ENCODE peak calls at places on chromosomes 1 and 21, in five cellular contexts. C is stomach; I is fibroblast of lung; K is PC-3; F is CD8-positive, alpha-beta T cell. A is an unnamed sample. For H3K27me3, the result is how much of the 10 kb centered on the place peaks cover.

GRCh38 chr1:35958558-35958957 is 27.7 kb downstream of the AGO3 start:
- DNase-seq in C (no peak), I (no peak), K (no peak), F (no peak), A (no peak)

GRCh38 chr1:15799928-15800835 is 7.3 kb downstream of the UQCRHL start:
- DNase-seq in C (peak), I (peak), K (peak), F (no peak), A (no peak)

GRCh38 chr1:113940365-113941244 is 11.5 kb downstream of the HIPK1 start:
- DNase-seq in C (no peak), I (no peak), K (no peak), F (peak), A (peak)

GRCh38 chr1:95043141-95043980 is 29.4 kb downstream of the ALG14 start:
- DNase-seq in C (peak), I (peak), K (peak), F (peak), A (peak)

GRCh38 chr1:181776044-181776443 is 285.5 kb downstream of the ZNF648 start:
- DNase-seq in C (no peak), I (no peak), K (no peak), F (no peak), A (no peak)

GRCh38 chr1:104132386-104132973 is 382.8 kb downstream of the AMY1C start:
- DNase-seq in C (no peak), I (peak), K (peak), F (no peak), A (no peak)

GRCh38 chr1:121516279-121516967 is 331.6 kb downstream of the SRGAP2C start:
- DNase-seq in C (no peak), I (no peak), K (no peak), F (no peak), A (peak)

GRCh38 chr1:43316738-43317520 is 16.1 kb downstream of the TIE1 start:
- DNase-seq in C (no peak), I (no peak), K (no peak), F (no peak), A (no peak)

GRCh38 chr21:46297311-46298082 is 11.4 kb downstream of the YBEY start:
- DNase-seq in C (no peak), I (peak), K (no peak), F (no peak), A (no peak)

GRCh38 chr1:192489748-192490147 is 85.8 kb upstream of the RGS1 start:
- DNase-seq in C (peak), I (peak), K (peak), F (no peak), A (no peak)

GRCh38 chr1:201042663-201043461 is 19.3 kb upstream of the KIF21B start:
- DNase-seq in C (peak), I (peak), K (peak), F (peak), A (peak)

GRCh38 chr1:210663730-210664573 is 335.2 kb downstream of the HHAT start:
- DNase-seq in C (no peak), I (no peak), K (no peak), F (no peak), A (no peak)

GRCh38 chr1:51752073-51752948 is 126.2 kb downstream of the NRDC start:
- DNase-seq in C (no peak), I (no peak), K (no peak), F (no peak), A (no peak)

GRCh38 chr1:47624531-47624930 is 186.7 kb downstream of the FOXD2 start:
- DNase-seq in C (peak), I (no peak), K (peak), F (no peak), A (no peak)

GRCh38 chr1:119544165-119544762 is 37.3 kb downstream of the HSD3B1 start:
- DNase-seq in C (no peak), I (no peak), K (peak), F (no peak), A (no peak)

GRCh38 chr1:245448858-245449534 is 294.2 kb downstream of the KIF26B start:
- DNase-seq in C (no peak), I (peak), K (no peak), F (no peak), A (no peak)

GRCh38 chr1:15957221-15958090 is 18.4 kb downstream of the ZBTB17 start:
- DNase-seq in C (no peak), I (no peak), K (no peak), F (no peak), A (no peak)

DNA sequence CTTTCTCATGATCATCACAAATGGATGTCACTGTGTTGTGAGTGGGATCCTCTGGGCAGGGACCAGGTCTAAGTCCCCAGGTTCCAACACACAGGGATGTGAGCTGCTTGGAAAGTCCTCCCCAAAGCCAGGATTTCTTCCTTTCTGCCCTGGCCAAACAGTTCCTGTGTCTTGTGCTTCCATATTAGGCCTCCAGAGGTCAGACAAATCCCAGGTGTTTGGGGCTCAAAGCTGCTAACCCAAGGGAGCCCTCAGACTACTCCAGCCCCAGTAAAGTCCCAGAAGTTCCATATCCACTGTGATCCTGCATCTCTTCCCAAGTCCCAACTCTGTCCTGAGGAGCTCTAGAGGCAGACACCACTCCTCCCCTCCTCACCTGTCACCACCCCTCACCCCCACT is 27.7 kb upstream of the MAGOH start:
- DNase-seq in C (no peak), I (peak), K (peak), F (no peak), A (no peak)
- TF ChIP-seq CTCF in C (no peak), I (no peak), K (peak), F (no peak), A (no peak)

GRCh38 chr1:115337276-115337632 is 795 bp downstream of the NGF start:
- DNase-seq in C (no peak), I (no peak), K (no peak), F (no peak), A (no peak)

GRCh38 chr1:115338457-115338820 is 390 bp upstream of the NGF start:
- DNase-seq in C (no peak), I (no peak), K (no peak), F (no peak), A (no peak)

GRCh38 chr1:115340879-115341278 is 2.8 kb upstream of the NGF start:
- DNase-seq in C (no peak), I (no peak), K (no peak), F (no peak), A (no peak)

GRCh38 chr1:115336741-115337140 is 1.3 kb downstream of the NGF start:
- DNase-seq in C (no peak), I (no peak), K (no peak), F (no peak), A (no peak)

DNA sequence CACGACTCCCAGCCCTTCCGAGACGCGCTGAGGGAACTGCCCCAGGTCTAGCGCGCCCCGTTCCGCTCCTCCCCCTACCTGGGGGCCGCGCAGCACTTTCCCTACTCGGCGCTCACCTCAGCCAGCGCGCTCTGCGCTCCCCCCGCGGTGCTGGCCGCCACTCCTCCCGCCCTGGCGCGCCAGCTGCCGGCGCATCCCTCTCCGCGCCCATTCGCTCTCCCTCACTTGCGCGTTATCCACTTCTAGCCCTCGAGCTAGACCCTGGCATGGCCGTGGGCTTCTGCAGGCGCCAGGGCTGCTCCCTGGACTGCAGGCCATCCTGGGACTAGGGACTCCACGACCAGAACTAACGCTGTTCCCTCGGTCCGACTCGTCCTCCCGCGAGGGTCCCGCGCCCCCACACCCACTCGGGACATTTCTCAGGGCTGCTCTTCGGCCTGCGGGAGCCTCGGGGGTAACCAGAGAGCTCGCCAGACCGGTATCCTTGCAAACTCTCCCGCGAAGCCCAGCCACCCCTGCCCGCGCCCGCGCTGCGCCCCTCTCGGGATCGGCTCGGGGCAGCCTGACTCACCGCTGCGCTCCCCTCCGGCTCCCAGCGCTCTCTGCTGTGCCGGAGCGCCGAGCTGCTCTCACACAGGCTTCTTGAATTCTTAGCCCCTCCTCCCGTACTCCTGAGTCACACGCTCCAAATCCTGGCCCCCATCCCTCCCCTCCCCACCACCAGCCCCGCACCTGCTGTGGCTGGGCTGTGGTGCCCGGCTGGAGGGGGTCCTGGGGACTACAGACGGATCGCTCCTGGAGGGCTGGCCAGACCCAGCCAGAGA is at the start of gene NGF:
- DNase-seq in C (no peak), I (peak), K (peak), F (no peak), A (peak)
- H3K4me3 ChIP-seq in C (peak), I (peak), K (peak), F (no peak), A (no peak)

GRCh38 chr21:34667761-34668160 is 1.0 kb upstream of the CLIC6 start:
- DNase-seq in C (no peak), I (no peak), K (no peak), F (no peak), A (no peak)

GRCh38 chr21:34670962-34671348 is 2.2 kb downstream of the CLIC6 start:
- DNase-seq in C (no peak), I (no peak), K (no peak), F (no peak), A (no peak)

GRCh38 chr21:34668803-34669148 is at the start of gene CLIC6:
- DNase-seq in C (peak), I (no peak), K (no peak), F (no peak), A (no peak)

GRCh38 chr21:34670220-34670961 is 1.6 kb downstream of the CLIC6 start:
- DNase-seq in C (peak), I (peak), K (no peak), F (no peak), A (peak)

DNA sequence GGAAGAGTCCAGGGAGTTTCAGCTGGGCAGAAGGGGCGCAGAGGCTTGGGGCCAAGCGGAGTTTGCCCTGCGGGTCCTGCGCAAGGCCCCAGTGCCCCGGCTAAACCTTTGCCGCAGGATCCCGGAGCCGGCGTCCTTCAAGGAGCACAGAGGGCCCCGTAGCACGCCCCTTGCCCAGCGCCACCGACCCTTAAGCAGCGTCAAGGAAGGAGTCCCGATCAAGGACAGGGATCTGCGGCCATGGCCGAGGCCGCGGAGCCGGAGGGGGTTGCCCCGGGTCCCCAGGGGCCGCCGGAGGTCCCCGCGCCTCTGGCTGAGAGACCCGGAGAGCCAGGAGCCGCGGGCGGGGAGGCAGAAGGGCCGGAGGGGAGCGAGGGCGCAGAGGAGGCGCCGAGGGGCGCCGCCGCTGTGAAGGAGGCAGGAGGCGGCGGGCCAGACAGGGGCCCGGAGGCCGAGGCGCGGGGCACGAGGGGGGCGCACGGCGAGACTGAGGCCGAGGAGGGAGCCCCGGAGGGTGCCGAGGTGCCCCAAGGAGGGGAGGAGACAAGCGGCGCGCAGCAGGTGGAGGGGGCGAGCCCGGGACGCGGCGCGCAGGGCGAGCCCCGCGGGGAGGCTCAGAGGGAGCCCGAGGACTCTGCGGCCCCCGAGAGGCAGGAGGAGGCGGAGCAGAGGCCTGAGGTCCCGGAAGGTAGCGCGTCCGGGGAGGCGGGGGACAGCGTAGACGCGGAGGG is 520 bp downstream of the CLIC6 start:
- DNase-seq in C (peak), I (no peak), K (no peak), F (no peak), A (peak)
- H3K27me3 ChIP-seq in C (half or more), I (under half), K (under half), F (under half), A (under half)

GRCh38 chr1:52901384-52901783 is 20.2 kb downstream of the ECHDC2 start:
- DNase-seq in C (no peak), I (no peak), K (no peak), F (no peak), A (no peak)
- TF ChIP-seq CTCF in C (no peak), I (peak), K (no peak), F (no peak), A (no peak)

DNA sequence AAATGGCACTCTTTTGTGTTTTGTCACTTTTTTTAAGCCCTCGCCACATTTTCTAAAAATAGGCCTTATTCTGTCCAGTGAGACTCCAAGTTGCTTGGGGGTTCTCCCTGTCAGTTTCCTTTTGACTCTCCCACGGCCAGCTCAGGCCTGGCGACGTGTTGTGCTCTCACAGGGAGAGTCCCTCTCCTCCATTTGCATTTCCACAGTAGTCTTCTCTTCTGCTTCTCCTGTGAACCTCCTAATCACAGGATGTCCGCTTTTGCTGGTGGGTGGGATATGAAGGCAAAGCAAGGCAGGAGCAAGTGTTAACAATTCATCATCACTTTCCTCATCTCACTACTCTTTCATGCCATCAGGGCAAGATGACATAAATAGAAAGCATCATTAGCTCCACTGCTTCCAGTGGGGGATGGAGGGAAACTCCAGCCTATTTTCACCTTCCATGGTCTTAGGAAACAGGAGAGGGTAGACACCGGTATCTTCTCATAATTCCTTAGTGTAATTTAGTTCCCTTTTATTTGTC is 99.8 kb downstream of the INTS7 start:
- DNase-seq in C (no peak), I (no peak), K (no peak), F (no peak), A (peak)
- H3K4me3 ChIP-seq in C (no peak), I (no peak), K (no peak), F (no peak), A (no peak)

DNA sequence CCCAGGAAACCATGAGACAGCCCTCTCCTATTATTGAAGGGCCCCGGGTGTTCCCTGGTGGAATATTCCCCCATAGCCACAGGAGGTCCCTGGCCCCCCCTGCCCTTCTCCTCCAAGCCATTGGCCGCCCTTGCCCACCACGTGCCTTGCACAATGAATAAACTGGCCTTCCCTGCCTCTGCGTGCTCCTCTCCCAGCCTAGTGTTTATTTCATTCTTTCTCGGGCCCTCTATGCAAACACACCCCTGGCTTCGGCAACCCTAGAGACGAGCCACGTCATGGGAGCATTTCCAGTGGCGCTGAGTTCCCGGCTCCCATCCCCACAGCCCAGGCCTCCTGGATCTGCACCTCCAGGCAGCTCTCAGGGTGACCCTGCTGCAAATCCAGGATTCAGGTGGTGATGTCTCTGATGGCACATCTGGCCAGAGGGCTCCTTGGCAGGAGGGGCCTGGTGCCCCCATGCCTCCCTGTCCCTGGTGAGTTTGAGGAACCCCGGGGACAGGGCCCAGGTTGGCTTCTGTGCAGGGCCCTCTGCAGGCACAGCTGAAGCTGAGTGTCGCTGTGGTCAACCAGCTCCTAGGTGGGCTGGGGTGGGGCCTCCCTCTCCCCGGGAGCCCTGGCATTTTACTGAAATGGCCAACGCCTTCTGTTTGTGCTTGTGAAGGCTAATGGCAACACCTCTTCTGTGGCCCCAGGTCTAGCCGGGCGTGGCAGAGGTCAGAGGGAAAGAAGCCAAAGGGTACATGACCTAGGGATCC is 6.2 kb downstream of the KRTAP10-12 start:
- DNase-seq in C (no peak), I (no peak), K (no peak), F (no peak), A (no peak)
- H3K27me3 ChIP-seq in C (half or more), I (under half), K (under half), F (under half), A (under half)

GRCh38 chr1:11571906-11572616 is 82.2 kb downstream of the FBXO2 start:
- DNase-seq in C (no peak), I (no peak), K (no peak), F (no peak), A (no peak)
- TF ChIP-seq CTCF in C (no peak), I (no peak), K (peak), F (no peak), A (peak)